ENCODE peak calls at places on chromosomes 3 and 15, in ten cellular contexts. Y is lower lobe of right lung; T is breast epithelium; L is CD8-positive, alpha-beta T cell; W is upper lobe of right lung; R is hepatocyte; K is ascending aorta; X is bronchial epithelial cell; U is stomach; A is mammary epithelial cell. S is an unnamed sample.

GRCh38 chr3:84184937-84185336 is 773.9 kb upstream of the CADM2 start:
- DNase-seq in Y (no peak), T (no peak), L (no peak), W (no peak), R (no peak), K (no peak), X (no peak), U (no peak), A (no peak), S (no peak)

GRCh38 chr15:101237161-101237775 is 14.6 kb downstream of the CHSY1 start:
- DNase-seq in Y (no peak), T (no peak), L (no peak), W (no peak), R (no peak), K (peak; percentile 60), X (no peak), U (no peak), A (no peak), S (no peak)

GRCh38 chr15:47813985-47814384 is 96.7 kb downstream of the SEMA6D start:
- DNase-seq in Y (no peak), T (no peak), L (no peak), W (no peak), R (no peak), K (no peak), X (no peak), U (no peak), A (no peak), S (no peak)

GRCh38 chr3:71987089-71987735 is 202.3 kb upstream of the PROK2 start:
- DNase-seq in Y (no peak), T (no peak), L (no peak), W (no peak), R (peak; percentile 41), K (no peak), X (no peak), U (no peak), A (no peak), S (no peak)

GRCh38 chr15:58474741-58475323 is 43.0 kb downstream of the LIPC start:
- DNase-seq in Y (no peak), T (no peak), L (no peak), W (peak; percentile 35), R (no peak), K (no peak), X (no peak), U (no peak), A (no peak), S (no peak)

GRCh38 chr3:23994247-23994574 is 49.1 kb downstream of the NR1D2 start:
- DNase-seq in Y (no peak), T (no peak), L (no peak), W (no peak), R (no peak), K (no peak), X (no peak), U (no peak), A (no peak), S (no peak)

GRCh38 chr3:6640907-6641306 is 220.0 kb upstream of the GRM7 start:
- DNase-seq in Y (no peak), T (no peak), L (no peak), W (no peak), R (no peak), K (no peak), X (no peak), U (no peak), A (no peak), S (no peak)

GRCh38 chr3:107598926-107599754 is 76.4 kb downstream of the BBX start:
- DNase-seq in Y (peak; percentile 55), T (no peak), L (peak; percentile 44), W (no peak), R (peak; percentile 74), K (peak; percentile 66), X (peak; percentile 52), U (no peak), A (peak; percentile 55), S (peak; percentile 55)

GRCh38 chr3:101665357-101665756 is 11.6 kb downstream of the ZBTB11 start:
- DNase-seq in Y (no peak), T (no peak), L (no peak), W (no peak), R (no peak), K (no peak), X (no peak), U (no peak), A (no peak), S (no peak)

GRCh38 chr3:152638707-152639450 is 196.1 kb upstream of the P2RY1 start:
- DNase-seq in Y (no peak), T (peak; percentile 64), L (no peak), W (no peak), R (peak; percentile 19), K (no peak), X (peak; percentile 76), U (no peak), A (peak; percentile 78), S (no peak)

GRCh38 chr15:41848595-41848994 is 9.9 kb downstream of the PLA2G4B start:
- DNase-seq in Y (no peak), T (no peak), L (no peak), W (no peak), R (no peak), K (no peak), X (no peak), U (no peak), A (no peak), S (no peak)

DNA sequence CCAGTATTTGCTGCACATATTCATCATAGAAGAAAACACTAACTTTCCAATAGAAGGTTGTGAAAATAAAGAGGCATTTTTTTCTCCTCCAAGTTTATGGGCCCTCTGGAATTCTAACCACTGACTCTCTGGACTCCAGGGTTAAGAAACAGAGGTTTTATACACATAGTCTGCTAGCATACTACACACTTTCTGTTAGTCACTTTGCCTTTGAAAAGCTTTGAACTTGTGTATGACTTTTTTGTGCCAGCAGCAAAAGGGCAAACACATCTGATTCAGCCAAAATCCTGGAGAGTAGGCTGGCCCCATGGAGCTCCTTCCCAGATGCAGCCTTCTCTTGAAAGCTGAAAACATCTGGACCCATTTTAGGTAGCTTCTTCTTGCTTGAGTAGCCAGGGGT is 6.2 kb downstream of the ZIC4 start:
- DNase-seq in Y (no peak), T (no peak), L (no peak), W (no peak), R (no peak), K (no peak), X (no peak), U (no peak), A (no peak), S (no peak)
- H3K27me3 ChIP-seq in Y (peaks cover 96% of the 10 kb centered on the region), T (peaks cover 92% of the 10 kb centered on the region), L (peaks cover 7% of the 10 kb centered on the region), W (peaks cover 89% of the 10 kb centered on the region), R (peaks cover 100% of the 10 kb centered on the region), K (peaks cover 7% of the 10 kb centered on the region), X (peaks cover 39% of the 10 kb centered on the region), U (peaks cover 60% of the 10 kb centered on the region), A (peaks cover 34% of the 10 kb centered on the region), S (peaks cover 94% of the 10 kb centered on the region)

GRCh38 chr3:128473180-128473519 is 6.5 kb upstream of the DNAJB8 start:
- DNase-seq in Y (no peak), T (no peak), L (no peak), W (no peak), R (no peak), K (no peak), X (no peak), U (no peak), A (no peak), S (no peak)

GRCh38 chr3:128472462-128473179 is 5.9 kb upstream of the DNAJB8 start:
- DNase-seq in Y (no peak), T (no peak), L (no peak), W (no peak), R (no peak), K (no peak), X (no peak), U (no peak), A (no peak), S (no peak)

GRCh38 chr3:128475355-128475754 is 8.7 kb upstream of the DNAJB8 start:
- DNase-seq in Y (no peak), T (no peak), L (no peak), W (no peak), R (no peak), K (no peak), X (no peak), U (no peak), A (no peak), S (no peak)

GRCh38 chr3:128471720-128472119 is 5.0 kb upstream of the DNAJB8 start:
- DNase-seq in Y (no peak), T (no peak), L (no peak), W (no peak), R (no peak), K (no peak), X (no peak), U (no peak), A (no peak), S (no peak)

DNA sequence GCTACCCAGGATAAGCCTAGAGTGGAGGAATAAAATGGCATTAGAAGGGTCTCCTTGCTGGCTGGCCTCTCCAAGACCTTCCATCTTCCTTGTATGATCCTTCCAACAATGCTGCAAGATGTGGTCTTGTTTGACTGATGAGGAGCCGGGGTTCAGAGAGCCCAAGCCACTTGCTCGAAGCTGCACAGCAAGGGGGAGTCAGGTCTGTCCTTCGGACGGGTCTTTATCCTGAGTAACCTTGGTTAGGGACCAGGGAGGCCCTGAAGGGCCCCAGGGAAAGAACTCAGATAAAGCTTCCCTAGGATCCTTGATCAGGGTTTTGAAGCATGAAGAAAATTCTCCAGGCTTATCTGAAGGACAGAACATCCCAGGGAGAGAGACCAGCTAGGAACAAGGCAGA is 7.0 kb upstream of the DNAJB8 start:
- DNase-seq in Y (no peak), T (no peak), L (no peak), W (no peak), R (no peak), K (no peak), X (no peak), U (no peak), A (no peak), S (no peak)
- H3K27me3 ChIP-seq in Y (peaks cover 8% of the 10 kb centered on the region), T (peaks cover 12% of the 10 kb centered on the region), L (no peaks in the 10 kb centered on the region), W (peaks cover 11% of the 10 kb centered on the region), R (peaks cover 34% of the 10 kb centered on the region), K (no peaks in the 10 kb centered on the region), X (peaks cover 18% of the 10 kb centered on the region), U (peaks cover 22% of the 10 kb centered on the region), A (no peaks in the 10 kb centered on the region), S (no peaks in the 10 kb centered on the region)

DNA sequence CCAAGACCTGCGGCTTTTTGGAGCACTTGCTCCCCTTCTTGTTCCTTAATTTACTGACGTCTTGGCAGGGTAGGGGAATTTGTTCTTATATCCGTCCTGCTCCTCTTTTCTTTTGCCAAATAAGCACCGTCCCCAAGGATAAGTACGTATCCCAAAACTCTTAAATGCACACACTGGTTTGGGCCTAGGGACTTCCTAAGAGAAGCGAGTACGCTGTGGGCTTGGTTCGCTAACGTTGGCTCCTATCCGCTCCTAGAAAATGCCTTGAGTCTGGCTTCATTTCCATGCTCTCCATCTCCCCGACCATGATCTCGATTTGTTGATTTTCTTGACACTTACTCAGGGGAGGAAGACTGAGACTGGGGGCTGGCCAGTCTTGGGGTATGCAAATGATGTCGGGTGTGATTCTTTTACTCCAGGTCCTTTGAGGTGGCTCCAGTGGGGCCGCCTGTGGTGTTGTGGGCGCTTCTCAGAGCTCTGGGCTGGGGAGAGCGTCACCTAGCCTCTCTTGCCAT is 1.3 kb downstream of the MYRIP start:
- DNase-seq in Y (no peak), T (no peak), L (no peak), W (no peak), R (peak; percentile 8), K (no peak), X (no peak), U (no peak), A (no peak), S (no peak)
- H3K27me3 ChIP-seq in Y (peaks cover 39% of the 10 kb centered on the region), T (peaks cover 38% of the 10 kb centered on the region), L (peaks cover 10% of the 10 kb centered on the region), W (peaks cover 34% of the 10 kb centered on the region), R (peaks cover 81% of the 10 kb centered on the region), K (peaks cover 19% of the 10 kb centered on the region), X (peaks cover 42% of the 10 kb centered on the region), U (peaks cover 27% of the 10 kb centered on the region), A (peaks cover 37% of the 10 kb centered on the region), S (peaks cover 38% of the 10 kb centered on the region)

GRCh38 chr15:51992953-51993352 is 21.4 kb upstream of the LEO1 start:
- DNase-seq in Y (no peak), T (no peak), L (no peak), W (no peak), R (no peak), K (no peak), X (peak; percentile 86), U (no peak), A (peak; percentile 64), S (no peak)

GRCh38 chr15:51991141-51991540 is 19.6 kb upstream of the LEO1 start:
- DNase-seq in Y (no peak), T (no peak), L (no peak), W (no peak), R (no peak), K (no peak), X (no peak), U (no peak), A (no peak), S (no peak)
- H3K27me3 ChIP-seq in Y (no peaks in the 10 kb centered on the region), T (no peaks in the 10 kb centered on the region), L (no peaks in the 10 kb centered on the region), W (no peaks in the 10 kb centered on the region), R (no peaks in the 10 kb centered on the region), K (no peaks in the 10 kb centered on the region), X (no peaks in the 10 kb centered on the region), U (no peaks in the 10 kb centered on the region), A (no peaks in the 10 kb centered on the region), S (no peaks in the 10 kb centered on the region)